ENCODE peak calls at places on chromosome 20, in ten cellular contexts. A is heart left ventricle; T is CD8-positive, alpha-beta T cell; Z is right cardiac atrium; U is stomach; G is small intestine; X is mucosa of descending colon; L is kidney; K is right atrium auricular region; H is pancreas. I is an unnamed sample. For H3K9me3, the result is how much of the 10 kb centered on the place peaks cover.

GRCh38 chr20:16191496-16191895 is 381.8 kb downstream of the KIF16B start:
- DNase-seq in Z (no peak), H (no peak), G (no peak), T (no peak), K (no peak), A (no peak), X (no peak), U (no peak), L (no peak), I (no peak)

GRCh38 chr20:6909608-6910007 is 142.1 kb downstream of the BMP2 start:
- DNase-seq in H (no peak), T (no peak), Z (no peak), A (no peak), G (no peak), U (no peak), X (no peak), L (no peak), K (no peak), I (no peak)

GRCh38 chr20:17646209-17646717 is 35.8 kb downstream of the RRBP1 start:
- DNase-seq in L (no peak), A (peak), U (no peak), H (peak), G (no peak), K (no peak), Z (no peak), T (no peak), X (no peak), I (no peak)

GRCh38 chr20:4160761-4161305 is 145.5 kb upstream of the RNF24 start:
- DNase-seq in L (peak), G (no peak), Z (peak), H (peak), T (no peak), X (peak), K (no peak), A (peak), U (no peak), I (no peak)

GRCh38 chr20:35828434-35828833 is 56.6 kb downstream of the PHF20 start:
- DNase-seq in T (no peak), K (no peak), U (peak), L (no peak), G (no peak), X (no peak), H (no peak), Z (peak), A (peak), I (no peak)

GRCh38 chr20:45014671-45015415 is 48.5 kb downstream of the STK4 start:
- DNase-seq in H (no peak), U (no peak), X (no peak), L (no peak), A (no peak), G (peak), K (no peak), Z (no peak), T (no peak), I (no peak)

GRCh38 chr20:62063601-62063980 is 2.1 kb downstream of the TAF4 start:
- DNase-seq in A (no peak), X (peak), H (no peak), L (no peak), K (no peak), T (no peak), U (no peak), Z (no peak), G (no peak), I (peak)

GRCh38 chr20:31841928-31842327 is 3.5 kb downstream of the FOXS1 start:
- DNase-seq in U (no peak), K (peak), X (no peak), H (no peak), Z (peak), T (no peak), G (no peak), A (peak), L (peak), I (peak)

GRCh38 chr20:33437141-33437911 is 6.2 kb downstream of the SNTA1 start:
- DNase-seq in T (no peak), Z (peak), X (no peak), G (no peak), U (no peak), K (peak), A (peak), L (peak), H (no peak), I (no peak)

GRCh38 chr20:12173333-12173732 is 255.6 kb downstream of the BTBD3 start:
- DNase-seq in X (no peak), L (no peak), Z (no peak), K (no peak), G (no peak), U (no peak), T (no peak), A (no peak), H (no peak), I (no peak)

GRCh38 chr20:38471987-38472512 is 593 bp upstream of the RALGAPB start:
- DNase-seq in Z (no peak), H (no peak), T (no peak), X (no peak), G (no peak), U (no peak), A (no peak), K (no peak), L (no peak), I (no peak)

GRCh38 chr20:2705931-2706645 is 13.5 kb downstream of the EBF4 start:
- DNase-seq in A (no peak), H (no peak), L (no peak), X (no peak), U (no peak), G (no peak), T (no peak), Z (no peak), K (no peak), I (no peak)

GRCh38 chr20:34706022-34706875 is 2.1 kb downstream of the TP53INP2 start:
- DNase-seq in X (no peak), H (no peak), L (no peak), T (no peak), K (no peak), Z (no peak), U (no peak), A (no peak), G (no peak), I (no peak)

GRCh38 chr20:55090301-55090700 is 614.9 kb downstream of the DOK5 start:
- DNase-seq in G (no peak), X (no peak), T (no peak), K (no peak), U (no peak), L (no peak), A (no peak), H (no peak), Z (no peak), I (no peak)

DNA sequence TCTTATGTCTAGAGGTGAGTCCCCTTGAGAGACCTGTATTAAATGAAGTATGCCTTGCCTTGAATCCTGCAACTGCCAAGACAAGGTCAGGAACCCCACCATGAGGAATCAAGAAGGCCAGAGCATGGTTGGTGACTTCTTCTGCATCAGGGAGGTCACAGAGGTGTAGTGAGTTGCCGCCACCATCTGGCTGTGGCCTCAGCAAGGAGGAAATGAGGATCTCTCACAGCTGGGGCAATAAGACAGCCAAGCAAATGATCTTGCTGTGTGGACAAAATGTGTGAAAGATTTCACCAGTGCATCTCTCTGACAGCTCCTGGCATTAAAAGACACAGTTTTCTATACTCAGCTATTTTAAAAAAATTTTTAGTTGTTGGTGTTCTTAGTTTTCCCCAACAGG is 611.0 kb downstream of the DOK5 start:
- DNase-seq in L (no peak), K (no peak), A (no peak), H (no peak), X (no peak), G (no peak), U (no peak), Z (no peak), T (no peak), I (no peak)
- H3K9me3 ChIP-seq in L (under half), K (under half), A (under half), H (under half), X (under half), G (under half), U (under half), Z (under half), T (under half), I (under half)

GRCh38 chr20:59667131-59667530 is 62.8 kb downstream of the PHACTR3 start:
- DNase-seq in K (peak), Z (no peak), T (no peak), L (no peak), H (no peak), A (no peak), U (no peak), G (no peak), X (no peak), I (peak)
- H3K9me3 ChIP-seq in K (under half), Z (under half), T (under half), L (under half), H (under half), A (under half), U (under half), G (under half), X (under half), I (under half)

GRCh38 chr20:55953201-55953600 is 52.1 kb downstream of the CBLN4 start:
- DNase-seq in H (no peak), X (no peak), T (no peak), L (no peak), Z (no peak), A (no peak), K (no peak), G (no peak), U (no peak), I (no peak)
- H3K9me3 ChIP-seq in H (under half), X (under half), T (under half), L (under half), Z (under half), A (under half), K (under half), G (under half), U (under half), I (under half)

GRCh38 chr20:49281059-49281912 is 3.4 kb upstream of the ZNFX1 start:
- DNase-seq in U (no peak), Z (no peak), K (no peak), T (no peak), G (peak), X (no peak), L (no peak), H (no peak), A (no peak), I (no peak)
- H3K9me3 ChIP-seq in U (under half), Z (under half), K (under half), T (under half), G (under half), X (half or more), L (under half), H (under half), A (under half), I (under half)

GRCh38 chr20:58116505-58116904 is 111.9 kb downstream of the ANKRD60 start:
- DNase-seq in L (no peak), A (no peak), G (no peak), K (peak), H (no peak), X (no peak), T (no peak), Z (no peak), U (no peak), I (no peak)
- H3K9me3 ChIP-seq in L (under half), A (under half), G (under half), K (under half), H (under half), X (under half), T (under half), Z (under half), U (under half), I (under half)

DNA sequence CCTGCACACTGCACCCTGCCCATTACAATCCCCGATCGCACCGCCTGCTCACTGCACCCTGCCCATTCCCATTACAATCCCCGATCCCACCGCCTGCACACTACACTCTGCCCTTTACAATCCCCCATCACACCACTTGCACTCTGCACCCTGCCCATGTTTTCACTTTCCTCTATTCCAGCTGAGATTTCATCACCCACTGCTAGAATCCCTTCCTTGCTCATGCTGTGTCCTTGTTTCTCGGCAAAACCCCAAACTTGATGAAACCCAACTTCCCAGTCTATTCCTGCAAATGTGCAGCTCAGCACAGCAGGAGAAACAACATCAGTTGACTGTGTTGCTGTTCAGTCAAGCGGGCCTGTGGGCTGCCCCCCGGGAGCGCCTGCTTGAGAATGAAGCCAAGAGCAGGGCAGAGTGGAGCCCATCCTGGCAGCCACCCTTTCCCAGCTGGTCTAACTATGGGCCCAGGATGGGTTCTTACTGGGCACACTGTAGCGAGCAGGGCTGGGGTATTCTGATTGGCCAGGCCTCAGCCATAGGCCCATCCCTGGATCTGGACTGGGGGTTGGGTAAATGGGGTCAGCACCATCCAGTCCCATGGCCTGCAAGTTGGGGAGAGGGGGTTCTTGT is 17.2 kb downstream of the MOCS3 start:
- DNase-seq in T (no peak), G (no peak), H (no peak), A (no peak), L (no peak), Z (no peak), K (no peak), X (no peak), U (no peak), I (peak)
- H3K9me3 ChIP-seq in T (under half), G (under half), H (under half), A (under half), L (under half), Z (under half), K (under half), X (under half), U (under half), I (under half)

DNA sequence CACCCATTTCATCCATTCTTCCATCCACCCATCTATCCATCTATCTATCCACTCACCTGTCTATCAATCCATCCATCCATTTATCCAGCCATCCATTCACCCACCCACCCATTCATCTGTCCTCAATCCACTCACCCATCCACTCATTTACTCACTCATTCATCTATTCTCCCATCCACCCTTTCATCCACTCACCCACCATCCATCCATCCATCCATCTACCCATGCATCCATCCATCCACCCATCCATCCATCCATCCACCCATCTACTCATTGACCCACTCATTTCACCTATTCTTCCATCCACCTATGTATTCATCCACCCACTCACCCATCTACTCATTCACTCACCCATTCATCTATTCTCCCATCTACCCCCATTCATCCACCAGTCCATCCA is 24.2 kb upstream of the PTGIS start:
- DNase-seq in X (no peak), L (no peak), G (no peak), U (no peak), Z (no peak), H (no peak), T (no peak), K (no peak), A (no peak), I (no peak)
- H3K9me3 ChIP-seq in X (under half), L (under half), G (under half), U (under half), Z (under half), H (under half), T (under half), K (under half), A (under half), I (under half)

GRCh38 chr20:63359164-63359934 is 1.8 kb downstream of the CHRNA4 start:
- DNase-seq in X (no peak), K (no peak), H (no peak), A (peak), G (no peak), U (no peak), T (no peak), L (peak), Z (no peak), I (no peak)

GRCh38 chr20:63355781-63356295 is 5.3 kb downstream of the CHRNA4 start:
- DNase-seq in T (no peak), G (no peak), X (no peak), K (no peak), A (peak), H (no peak), U (no peak), Z (no peak), L (peak), I (no peak)

GRCh38 chr20:63356511-63356910 is 4.6 kb downstream of the CHRNA4 start:
- DNase-seq in Z (no peak), G (no peak), X (no peak), A (peak), T (no peak), K (no peak), H (no peak), L (peak), U (no peak), I (no peak)

GRCh38 chr20:63357921-63358905 is 2.9 kb downstream of the CHRNA4 start:
- DNase-seq in G (no peak), Z (peak), H (no peak), T (no peak), U (peak), L (peak), K (no peak), X (no peak), A (peak), I (no peak)

DNA sequence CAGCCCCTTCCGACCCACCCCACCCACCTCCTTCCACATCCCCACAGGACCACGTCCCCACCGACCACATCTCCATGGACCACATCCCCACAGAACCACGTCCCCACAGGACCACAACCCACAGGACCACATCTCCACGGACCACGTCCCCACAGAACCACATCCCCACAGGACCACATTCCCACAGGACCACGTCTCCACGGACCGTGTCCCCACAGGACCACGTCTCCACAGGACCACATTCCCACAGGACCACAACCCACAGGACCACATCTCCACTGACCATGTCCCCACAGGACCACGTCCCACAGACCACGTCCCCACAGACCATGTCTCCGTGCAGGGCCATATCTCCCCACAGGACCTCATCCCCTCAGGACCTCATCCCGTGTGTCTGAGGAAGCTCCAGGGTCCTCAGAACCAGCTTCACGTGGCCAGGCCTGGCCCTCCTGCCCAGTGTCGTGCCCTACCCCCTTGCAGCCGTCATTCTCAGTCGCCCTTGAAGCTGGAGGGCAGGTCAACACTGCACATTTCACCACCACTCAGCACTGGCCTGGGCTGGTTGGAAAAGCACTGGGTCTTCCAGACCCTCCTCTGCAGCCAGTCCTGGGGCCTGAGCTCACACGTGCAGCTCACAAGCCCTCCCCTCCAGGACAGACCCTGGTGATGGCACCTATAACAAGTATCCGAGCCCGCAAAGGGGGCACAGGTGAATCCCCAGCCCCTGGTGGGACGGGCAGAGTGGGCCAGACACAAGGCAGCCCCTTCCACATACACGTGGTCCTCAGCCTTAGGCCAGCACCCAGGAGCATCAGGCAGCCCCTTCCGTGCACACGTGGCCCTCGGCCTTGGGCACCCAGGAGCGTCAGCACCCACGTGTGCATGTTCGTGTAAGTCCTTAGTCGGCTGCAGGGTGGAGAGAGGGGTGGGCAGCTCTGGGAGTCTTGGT is 3.9 kb downstream of the CHRNA4 start:
- DNase-seq in K (no peak), L (peak), T (no peak), A (peak), X (no peak), Z (no peak), H (no peak), G (no peak), U (no peak), I (no peak)
- H3K9me3 ChIP-seq in K (under half), L (under half), T (under half), A (under half), X (under half), Z (under half), H (under half), G (under half), U (under half), I (under half)

GRCh38 chr20:39810269-39810668 is 848.1 kb downstream of the DHX35 start:
- DNase-seq in X (no peak), H (no peak), T (no peak), U (no peak), L (no peak), Z (no peak), G (no peak), A (no peak), K (no peak), I (no peak)
- H3K9me3 ChIP-seq in X (under half), H (under half), T (under half), U (under half), L (under half), Z (under half), G (under half), A (under half), K (under half), I (under half)

I was measured in RWPE2.